ENCODE peak calls at places on chromosomes 6 and 20, in six cellular contexts. H, I, T, M, D and N are unnamed samples.

GRCh38 chr6:105452924-105453756 is 50.3 kb upstream of the PREP start:
- DNase-seq in M (no peak), I (no peak), T (no peak), D (peak), H (no peak), N (no peak)

GRCh38 chr6:168322966-168323365 is 3.4 kb upstream of the DACT2 start:
- DNase-seq in T (no peak), I (no peak), H (no peak), M (no peak), D (no peak), N (no peak)

GRCh38 chr6:21111399-21111725 is 482.2 kb upstream of the SOX4 start:
- DNase-seq in D (no peak), M (no peak), H (no peak), T (no peak), I (no peak), N (no peak)

GRCh38 chr6:3848380-3848779 is 793 bp upstream of the FAM50B start:
- DNase-seq in T (no peak), I (no peak), D (no peak), M (no peak), H (no peak), N (no peak)

GRCh38 chr6:70413829-70414494 is 654 bp downstream of the FAM135A start:
- DNase-seq in H (no peak), M (no peak), T (no peak), I (no peak), D (no peak), N (no peak)

GRCh38 chr6:117232191-117232590 is 33.2 kb upstream of the VGLL2 start:
- DNase-seq in H (no peak), M (peak), T (no peak), D (no peak), I (no peak), N (no peak)

GRCh38 chr6:127464161-127464880 is 5.1 kb upstream of the KIAA0408 start:
- DNase-seq in H (no peak), I (no peak), M (peak), T (no peak), D (no peak), N (no peak)

GRCh38 chr20:10217517-10218410 is 866 bp upstream of the SNAP25 start:
- DNase-seq in M (peak), I (no peak), D (no peak), T (peak), H (no peak), N (peak)

GRCh38 chr20:58554541-58554940 is 39.3 kb upstream of the APCDD1L start:
- DNase-seq in H (no peak), I (no peak), T (peak), D (no peak), M (no peak), N (no peak)

GRCh38 chr6:109303647-109304283 is 78.5 kb downstream of the CD164 start:
- DNase-seq in H (no peak), M (no peak), I (no peak), T (no peak), D (no peak), N (no peak)

GRCh38 chr6:73032586-73032985 is 192.7 kb downstream of the KHDC1L start:
- DNase-seq in T (no peak), D (no peak), H (no peak), I (no peak), M (peak), N (no peak)

GRCh38 chr6:63272397-63272796 is 47.4 kb downstream of the LGSN start:
- DNase-seq in D (no peak), I (no peak), H (no peak), T (no peak), M (no peak), N (no peak)

GRCh38 chr6:39322306-39322850 is at the start of gene KCNK16:
- DNase-seq in T (no peak), M (no peak), H (no peak), D (no peak), I (no peak), N (no peak)

GRCh38 chr20:4022386-4023350 is 7.3 kb upstream of the RNF24 start:
- DNase-seq in T (no peak), M (no peak), I (no peak), H (no peak), D (no peak), N (no peak)

GRCh38 chr6:66226099-66226498 is 519.1 kb upstream of the EYS start:
- DNase-seq in D (no peak), T (no peak), M (no peak), I (no peak), H (no peak), N (peak)

GRCh38 chr6:42692151-42692911 is 30.1 kb downstream of the PRPH2 start:
- DNase-seq in D (no peak), I (no peak), H (peak), M (peak), T (no peak), N (no peak)

GRCh38 chr6:85449388-85449817 is 480 bp upstream of the NT5E start:
- DNase-seq in T (no peak), M (peak), H (no peak), D (no peak), I (peak), N (no peak)

GRCh38 chr6:35215665-35216411 is 2.1 kb downstream of the SCUBE3 start:
- DNase-seq in I (no peak), H (no peak), M (no peak), D (no peak), T (no peak), N (no peak)

GRCh38 chr6:143806282-143807102 is 36.6 kb upstream of the LTV1 start:
- DNase-seq in D (no peak), H (no peak), T (no peak), M (peak), I (no peak), N (no peak)

GRCh38 chr6:131058236-131058635 is 4.8 kb downstream of the EPB41L2 start:
- DNase-seq in I (no peak), D (no peak), H (no peak), M (peak), T (no peak), N (no peak)

GRCh38 chr6:38525888-38526287 is 113.8 kb downstream of the BTBD9 start:
- DNase-seq in M (no peak), H (no peak), I (no peak), D (no peak), T (no peak), N (no peak)

GRCh38 chr6:157023958-157024357 is 246.8 kb downstream of the ARID1B start:
- DNase-seq in H (no peak), I (no peak), M (peak), D (no peak), T (no peak), N (no peak)

GRCh38 chr20:25447671-25448070 is 40.2 kb downstream of the GINS1 start:
- DNase-seq in M (no peak), T (no peak), H (no peak), D (no peak), I (no peak), N (no peak)

GRCh38 chr6:141552463-141552862 is 580.3 kb upstream of the GJE1 start:
- DNase-seq in I (no peak), M (peak), D (no peak), T (no peak), H (peak), N (no peak)

GRCh38 chr6:168095741-168096250 is 16.8 kb upstream of the FRMD1 start:
- DNase-seq in M (no peak), D (no peak), I (no peak), H (no peak), T (no peak), N (no peak)

GRCh38 chr6:120005292-120005976 is 655.9 kb upstream of the MAN1A1 start:
- DNase-seq in T (no peak), H (no peak), M (no peak), I (no peak), D (no peak), N (no peak)

GRCh38 chr6:134935076-134935475 is 14.8 kb downstream of the ALDH8A1 start:
- DNase-seq in T (no peak), I (no peak), M (peak), H (no peak), D (no peak), N (no peak)

GRCh38 chr6:34484899-34485298 is 19.0 kb downstream of the PACSIN1 start:
- DNase-seq in M (no peak), H (no peak), T (no peak), I (peak), D (peak), N (no peak)

GRCh38 chr6:123089223-123089622 is 93.2 kb downstream of the CLVS2 start:
- DNase-seq in D (no peak), I (no peak), T (no peak), M (no peak), H (no peak), N (no peak)

GRCh38 chr6:133697666-133698065 is 191.2 kb upstream of the TCF21 start:
- DNase-seq in H (no peak), T (no peak), M (peak), I (no peak), D (no peak), N (no peak)

GRCh38 chr6:26235240-26235730 is 129.7 kb upstream of the BTN3A2 start:
- DNase-seq in I (no peak), T (no peak), M (no peak), D (no peak), H (no peak), N (no peak)

GRCh38 chr20:50547956-50548355 is 37.8 kb downstream of the PTPN1 start:
- DNase-seq in I (no peak), H (no peak), M (no peak), T (no peak), D (no peak), N (no peak)

GRCh38 chr6:142802124-142802523 is 142.9 kb downstream of the HIVEP2 start:
- DNase-seq in D (no peak), H (peak), M (peak), T (no peak), I (no peak), N (no peak)

GRCh38 chr6:63521475-63522210 is 50.6 kb upstream of the LOC128125822 start:
- DNase-seq in M (no peak), I (no peak), H (no peak), D (no peak), T (no peak), N (no peak)

GRCh38 chr6:129776542-129776941 is 66.6 kb upstream of the ARHGAP18 start:
- DNase-seq in I (no peak), H (no peak), M (no peak), D (no peak), T (no peak), N (no peak)

GRCh38 chr6:143337201-143337949 is 113.1 kb downstream of the ADAT2 start:
- DNase-seq in D (peak), M (no peak), T (no peak), H (no peak), I (no peak), N (no peak)

GRCh38 chr6:1686117-1687098 is 76.7 kb downstream of the FOXC1 start:
- DNase-seq in M (peak), I (no peak), H (peak), T (no peak), D (no peak), N (no peak)